ENCODE peak calls at places on chromosomes 4 and X, in five cellular contexts. One of them, this sample, is unnamed.
A peak's percentile ranks its signal among the peaks of the same experiment; 100 is the strongest.

GRCh38 chr4:40194602-40195161 is 2.1 kb upstream of the RHOH start:
- ATAC-seq in HepG2: peak; percentile 26
- ATAC-seq in HCT116: no peak
- ATAC-seq in GM12878: peak; percentile 11
- ATAC-seq in upper lobe of left lung: no peak
- ATAC-seq in this sample: no peak

GRCh38 chrX:72478853-72479252 is 93.8 kb downstream of the HDAC8 start:
- ATAC-seq in HepG2: peak; percentile 98
- ATAC-seq in HCT116: no peak
- ATAC-seq in GM12878: no peak
- ATAC-seq in upper lobe of left lung: no peak
- ATAC-seq in this sample: no peak

GRCh38 chrX:19867411-19867732 is 20.0 kb downstream of the SH3KBP1 start:
- ATAC-seq in HepG2: no peak
- ATAC-seq in HCT116: no peak
- ATAC-seq in GM12878: no peak
- ATAC-seq in upper lobe of left lung: no peak
- ATAC-seq in this sample: no peak

GRCh38 chrX:7283741-7284140 is 135.8 kb upstream of the PUDP start:
- ATAC-seq in HepG2: no peak
- ATAC-seq in HCT116: no peak
- ATAC-seq in GM12878: no peak
- ATAC-seq in upper lobe of left lung: no peak
- ATAC-seq in this sample: no peak

GRCh38 chr4:13852411-13852810 is 224.9 kb upstream of the BOD1L1 start:
- ATAC-seq in HepG2: no peak
- ATAC-seq in HCT116: no peak
- ATAC-seq in GM12878: no peak
- ATAC-seq in upper lobe of left lung: no peak
- ATAC-seq in this sample: no peak

GRCh38 chr4:22167201-22167600 is 218.6 kb upstream of the KCNIP4 start:
- ATAC-seq in HepG2: no peak
- ATAC-seq in HCT116: no peak
- ATAC-seq in GM12878: no peak
- ATAC-seq in upper lobe of left lung: no peak
- ATAC-seq in this sample: no peak

GRCh38 chr4:185716008-185716976 is 95.7 kb downstream of the SORBS2 start:
- ATAC-seq in HepG2: no peak
- ATAC-seq in HCT116: no peak
- ATAC-seq in GM12878: no peak
- ATAC-seq in upper lobe of left lung: peak; percentile 68
- ATAC-seq in this sample: no peak

GRCh38 chrX:23737413-23737812 is 5.7 kb downstream of the ACOT9 start:
- ATAC-seq in HepG2: no peak
- ATAC-seq in HCT116: no peak
- ATAC-seq in GM12878: peak; percentile 5
- ATAC-seq in upper lobe of left lung: no peak
- ATAC-seq in this sample: no peak

GRCh38 chr4:188029114-188029513 is 33.5 kb downstream of the ZFP42 start:
- ATAC-seq in HepG2: no peak
- ATAC-seq in HCT116: no peak
- ATAC-seq in GM12878: no peak
- ATAC-seq in upper lobe of left lung: peak; percentile 74
- ATAC-seq in this sample: no peak

GRCh38 chr4:76637704-76638361 is 202.8 kb downstream of the SHROOM3 start:
- ATAC-seq in HepG2: no peak
- ATAC-seq in HCT116: peak; percentile 69
- ATAC-seq in GM12878: no peak
- ATAC-seq in upper lobe of left lung: no peak
- ATAC-seq in this sample: no peak

GRCh38 chr4:95095352-95095974 is 337.7 kb downstream of the BMPR1B start:
- ATAC-seq in HepG2: peak; percentile 43
- ATAC-seq in HCT116: peak; percentile 74
- ATAC-seq in GM12878: no peak
- ATAC-seq in upper lobe of left lung: no peak
- ATAC-seq in this sample: no peak

GRCh38 chr4:182643801-182644311 is 273.3 kb downstream of the DCTD start:
- ATAC-seq in HepG2: no peak
- ATAC-seq in HCT116: no peak
- ATAC-seq in GM12878: no peak
- ATAC-seq in upper lobe of left lung: no peak
- ATAC-seq in this sample: no peak

GRCh38 chr4:94759767-94760211 is 2.0 kb downstream of the BMPR1B start:
- ATAC-seq in HepG2: no peak
- ATAC-seq in HCT116: no peak
- ATAC-seq in GM12878: no peak
- ATAC-seq in upper lobe of left lung: no peak
- ATAC-seq in this sample: no peak

GRCh38 chr4:13919021-13919441 is 291.5 kb upstream of the BOD1L1 start:
- ATAC-seq in HepG2: no peak
- ATAC-seq in HCT116: no peak
- ATAC-seq in GM12878: no peak
- ATAC-seq in upper lobe of left lung: no peak
- ATAC-seq in this sample: no peak

GRCh38 chr4:148043990-148044645 is 312.2 kb downstream of the ARHGAP10 start:
- ATAC-seq in HepG2: no peak
- ATAC-seq in HCT116: no peak
- ATAC-seq in GM12878: peak; percentile 41
- ATAC-seq in upper lobe of left lung: no peak
- ATAC-seq in this sample: peak; percentile 34

GRCh38 chr4:15833801-15834200 is 55.7 kb downstream of the CD38 start:
- ATAC-seq in HepG2: no peak
- ATAC-seq in HCT116: no peak
- ATAC-seq in GM12878: no peak
- ATAC-seq in upper lobe of left lung: no peak
- ATAC-seq in this sample: peak; percentile 58

GRCh38 chr4:139600662-139601061 is 44.6 kb upstream of the SETD7 start:
- ATAC-seq in HepG2: no peak
- ATAC-seq in HCT116: no peak
- ATAC-seq in GM12878: no peak
- ATAC-seq in upper lobe of left lung: no peak
- ATAC-seq in this sample: no peak

GRCh38 chr4:37803348-37803973 is 23.0 kb upstream of the PGM2 start:
- ATAC-seq in HepG2: no peak
- ATAC-seq in HCT116: no peak
- ATAC-seq in GM12878: peak; percentile 64
- ATAC-seq in upper lobe of left lung: no peak
- ATAC-seq in this sample: no peak

GRCh38 chr4:97990409-97990808 is 152.9 kb downstream of the STPG2 start:
- ATAC-seq in HepG2: no peak
- ATAC-seq in HCT116: no peak
- ATAC-seq in GM12878: no peak
- ATAC-seq in upper lobe of left lung: no peak
- ATAC-seq in this sample: no peak

GRCh38 chr4:47415719-47416118 is 47.8 kb downstream of the COMMD8 start:
- ATAC-seq in HepG2: no peak
- ATAC-seq in HCT116: no peak
- ATAC-seq in GM12878: peak; percentile 45
- ATAC-seq in upper lobe of left lung: no peak
- ATAC-seq in this sample: no peak

GRCh38 chr4:180665994-180666818 is 1577.0 kb upstream of the TENM3 start:
- ATAC-seq in HepG2: peak; percentile 94
- ATAC-seq in HCT116: peak; percentile 92
- ATAC-seq in GM12878: peak; percentile 94
- ATAC-seq in upper lobe of left lung: no peak
- ATAC-seq in this sample: no peak

GRCh38 chr4:53541577-53542206 is 49.6 kb downstream of the LNX1 start:
- ATAC-seq in HepG2: no peak
- ATAC-seq in HCT116: no peak
- ATAC-seq in GM12878: peak; percentile 61
- ATAC-seq in upper lobe of left lung: no peak
- ATAC-seq in this sample: peak; percentile 79

GRCh38 chrX:16718824-16719333 is 533 bp upstream of the SYAP1 start:
- ATAC-seq in HepG2: no peak
- ATAC-seq in HCT116: no peak
- ATAC-seq in GM12878: peak; percentile 53
- ATAC-seq in upper lobe of left lung: no peak
- ATAC-seq in this sample: no peak

GRCh38 chrX:135985974-135986312 is 708 bp downstream of the SLC9A6 start:
- ATAC-seq in HepG2: peak; percentile 30
- ATAC-seq in HCT116: no peak
- ATAC-seq in GM12878: peak; percentile 4
- ATAC-seq in upper lobe of left lung: no peak
- ATAC-seq in this sample: no peak

DNA sequence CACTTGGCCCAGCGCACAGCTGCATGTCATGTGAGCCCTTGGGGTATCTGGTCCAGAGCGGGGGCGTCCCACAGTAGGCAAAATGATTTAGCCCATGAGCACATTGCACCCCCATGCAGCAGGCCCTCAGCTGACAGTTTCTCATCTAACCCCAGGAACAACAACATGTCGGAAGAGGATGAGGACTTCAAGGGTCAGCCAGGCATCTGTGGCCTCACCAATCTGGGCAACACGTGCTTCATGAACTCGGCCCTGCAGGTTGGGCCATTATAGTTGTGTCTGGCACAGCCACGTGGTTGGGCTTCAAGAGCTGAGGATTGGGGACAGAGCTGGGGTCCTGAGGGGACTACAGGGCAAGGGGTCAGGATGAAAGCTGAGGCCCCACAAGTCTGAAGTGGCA is 7.8 kb downstream of the USP11 start:
- ATAC-seq in HepG2: no peak
- ATAC-seq in HCT116: no peak
- ATAC-seq in GM12878: no peak
- ATAC-seq in upper lobe of left lung: no peak
- ATAC-seq in this sample: no peak
- TF ChIP-seq POLR2AphosphoS5 in HepG2: no peak
- TF ChIP-seq POLR2AphosphoS5 in HCT116: no peak
- TF ChIP-seq POLR2AphosphoS5 in GM12878: no peak
- TF ChIP-seq POLR2AphosphoS5 in upper lobe of left lung: no peak
- TF ChIP-seq POLR2AphosphoS5 in this sample: no peak

GRCh38 chr4:118224239-118224829 is 128.5 kb downstream of the PRSS12 start:
- ATAC-seq in HepG2: peak; percentile 64
- ATAC-seq in HCT116: peak; percentile 80
- ATAC-seq in GM12878: peak; percentile 71
- ATAC-seq in upper lobe of left lung: no peak
- ATAC-seq in this sample: no peak
- TF ChIP-seq POLR2A in HepG2: no peak
- TF ChIP-seq POLR2A in HCT116: no peak
- TF ChIP-seq POLR2A in GM12878: no peak
- TF ChIP-seq POLR2A in upper lobe of left lung: no peak
- TF ChIP-seq POLR2A in this sample: no peak

GRCh38 chrX:152824841-152825374 is 5.6 kb downstream of the CETN2 start:
- ATAC-seq in HepG2: no peak
- ATAC-seq in HCT116: no peak
- ATAC-seq in GM12878: no peak
- ATAC-seq in upper lobe of left lung: no peak
- ATAC-seq in this sample: no peak

GRCh38 chrX:152819732-152820131 is 10.8 kb downstream of the CETN2 start:
- ATAC-seq in HepG2: no peak
- ATAC-seq in HCT116: no peak
- ATAC-seq in GM12878: no peak
- ATAC-seq in upper lobe of left lung: no peak
- ATAC-seq in this sample: no peak

GRCh38 chrX:152821145-152821765 is 9.3 kb downstream of the CETN2 start:
- ATAC-seq in HepG2: peak; percentile 56
- ATAC-seq in HCT116: peak; percentile 83
- ATAC-seq in GM12878: peak; percentile 67
- ATAC-seq in upper lobe of left lung: no peak
- ATAC-seq in this sample: no peak

GRCh38 chrX:152822383-152823086 is 8.0 kb downstream of the CETN2 start:
- ATAC-seq in HepG2: no peak
- ATAC-seq in HCT116: no peak
- ATAC-seq in GM12878: no peak
- ATAC-seq in upper lobe of left lung: no peak
- ATAC-seq in this sample: no peak

GRCh38 chrX:152823657-152824056 is 6.9 kb downstream of the CETN2 start:
- ATAC-seq in HepG2: peak; percentile 94
- ATAC-seq in HCT116: no peak
- ATAC-seq in GM12878: no peak
- ATAC-seq in upper lobe of left lung: no peak
- ATAC-seq in this sample: no peak
- TF ChIP-seq CTCF in HepG2: peak; percentile 47
- TF ChIP-seq CTCF in HCT116: no peak
- TF ChIP-seq CTCF in GM12878: no peak
- TF ChIP-seq CTCF in upper lobe of left lung: no peak
- TF ChIP-seq CTCF in this sample: no peak

GRCh38 chr4:124696182-124696581 is 16.4 kb downstream of the ANKRD50 start:
- ATAC-seq in HepG2: no peak
- ATAC-seq in HCT116: no peak
- ATAC-seq in GM12878: no peak
- ATAC-seq in upper lobe of left lung: no peak
- ATAC-seq in this sample: no peak

GRCh38 chr4:124694961-124695598 is 17.5 kb downstream of the ANKRD50 start:
- ATAC-seq in HepG2: no peak
- ATAC-seq in HCT116: no peak
- ATAC-seq in GM12878: no peak
- ATAC-seq in upper lobe of left lung: no peak
- ATAC-seq in this sample: no peak

GRCh38 chr4:124694306-124694705 is 18.2 kb downstream of the ANKRD50 start:
- ATAC-seq in HepG2: no peak
- ATAC-seq in HCT116: no peak
- ATAC-seq in GM12878: no peak
- ATAC-seq in upper lobe of left lung: no peak
- ATAC-seq in this sample: no peak

GRCh38 chr4:124691801-124692200 is 20.7 kb downstream of the ANKRD50 start:
- ATAC-seq in HepG2: no peak
- ATAC-seq in HCT116: no peak
- ATAC-seq in GM12878: no peak
- ATAC-seq in upper lobe of left lung: no peak
- ATAC-seq in this sample: no peak

DNA sequence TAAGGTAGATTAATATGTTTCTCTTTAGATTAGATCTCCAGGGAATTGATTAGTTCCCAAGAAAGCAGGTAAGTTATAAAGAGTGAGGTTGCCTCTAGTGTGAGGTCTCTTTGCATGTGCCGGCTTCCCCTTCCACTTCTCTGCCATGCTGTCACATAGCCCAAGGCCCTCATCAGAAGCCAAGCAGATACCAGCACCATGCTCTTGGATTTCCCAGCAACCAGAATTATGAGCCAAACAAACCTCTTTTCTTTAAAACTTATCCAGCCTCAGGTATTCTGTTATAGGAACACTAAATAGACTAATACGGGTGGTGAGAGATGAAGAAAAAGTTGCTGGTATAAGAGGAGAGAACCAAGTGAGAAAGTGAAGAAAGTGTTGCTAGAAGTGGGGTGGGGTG is 15.1 kb downstream of the ANKRD50 start:
- ATAC-seq in HepG2: no peak
- ATAC-seq in HCT116: no peak
- ATAC-seq in GM12878: no peak
- ATAC-seq in upper lobe of left lung: no peak
- ATAC-seq in this sample: no peak
- TF ChIP-seq POLR2AphosphoS5 in HepG2: no peak
- TF ChIP-seq POLR2AphosphoS5 in HCT116: no peak
- TF ChIP-seq POLR2AphosphoS5 in GM12878: no peak
- TF ChIP-seq POLR2AphosphoS5 in upper lobe of left lung: no peak
- TF ChIP-seq POLR2AphosphoS5 in this sample: no peak

This sample was measured in gastroesophageal sphincter.